ENCODE peak calls at places on chromosomes 11 and 22, in eight cellular contexts. N is mesothelial cell of epicardium, J is body of pancreas, M is left ventricle myocardium inferior, Y is kidney epithelial cell, B is esophagus squamous epithelium, Q is endothelial cell, V is spleen. E is an unnamed sample.

GRCh38 chr22:27377501-27377900 is 424.1 kb downstream of the MN1 start:
- DNase-seq in N (no peak), J (peak), M (no peak), Y (no peak), B (no peak), Q (no peak), V (no peak), E (no peak)

GRCh38 chr11:37040921-37041320 is 442.9 kb upstream of the RAG2 start:
- DNase-seq in N (no peak), J (no peak), M (no peak), Y (no peak), B (no peak), Q (no peak), V (no peak), E (no peak)

GRCh38 chr11:45079567-45079942 is 66.9 kb upstream of the PRDM11 start:
- DNase-seq in N (no peak), J (no peak), M (no peak), Y (no peak), B (no peak), Q (no peak), V (no peak), E (no peak)

GRCh38 chr22:47654922-47655451 is 892.5 kb downstream of the TBC1D22A start:
- DNase-seq in N (no peak), J (no peak), M (no peak), Y (no peak), B (no peak), Q (no peak), V (no peak), E (no peak)

GRCh38 chr22:50445071-50445879 is 29.6 kb downstream of the SBF1 start:
- DNase-seq in N (no peak), J (peak), M (no peak), Y (no peak), B (no peak), Q (no peak), V (no peak), E (peak)

GRCh38 chr22:44920183-44920582 is 89.6 kb downstream of the PHF21B start:
- DNase-seq in N (no peak), J (no peak), M (peak), Y (no peak), B (no peak), Q (no peak), V (peak), E (no peak)

GRCh38 chr11:122727101-122727929 is 71.8 kb downstream of the UBASH3B start:
- DNase-seq in N (no peak), J (no peak), M (no peak), Y (no peak), B (no peak), Q (no peak), V (no peak), E (peak)

GRCh38 chr22:47794851-47795250 is 1032.4 kb downstream of the TBC1D22A start:
- DNase-seq in N (no peak), J (no peak), M (no peak), Y (no peak), B (no peak), Q (no peak), V (peak), E (no peak)

GRCh38 chr11:46718155-46719019 is 626 bp upstream of the F2 start:
- DNase-seq in N (no peak), J (peak), M (no peak), Y (no peak), B (no peak), Q (no peak), V (no peak), E (no peak)

GRCh38 chr11:27722117-27722844 is 22.0 kb upstream of the BDNF start:
- DNase-seq in N (no peak), J (peak), M (no peak), Y (no peak), B (no peak), Q (peak), V (no peak), E (no peak)

GRCh38 chr11:27723685-27724084 is 23.4 kb upstream of the BDNF start:
- DNase-seq in N (no peak), J (no peak), M (no peak), Y (no peak), B (no peak), Q (no peak), V (no peak), E (no peak)

GRCh38 chr11:27720277-27720830 is 20.1 kb upstream of the BDNF start:
- DNase-seq in N (peak), J (peak), M (no peak), Y (no peak), B (no peak), Q (peak), V (no peak), E (no peak)

GRCh38 chr11:27721505-27722116 is 21.4 kb upstream of the BDNF start:
- DNase-seq in N (no peak), J (no peak), M (no peak), Y (no peak), B (no peak), Q (no peak), V (no peak), E (no peak)

DNA sequence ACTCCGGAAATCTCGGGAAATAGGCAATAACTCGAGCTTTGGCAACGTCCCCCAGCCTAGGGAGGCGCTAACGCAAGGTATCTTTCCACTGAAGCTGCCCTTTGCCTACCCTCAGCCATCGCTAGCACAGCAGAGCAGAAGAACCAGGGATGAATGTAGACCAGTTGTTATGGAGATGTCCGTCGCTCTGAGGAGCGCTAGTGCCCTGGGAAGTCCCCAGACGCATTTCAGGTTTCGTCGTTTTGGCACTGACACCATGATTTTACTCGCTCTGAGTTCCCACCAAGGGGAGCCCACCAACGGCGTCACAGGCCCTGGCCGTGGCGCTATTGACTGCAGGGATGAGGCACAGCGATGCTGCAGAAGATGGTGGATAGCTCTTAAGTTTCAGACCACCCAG is 22.7 kb upstream of the BDNF start:
- DNase-seq in N (no peak), J (no peak), M (no peak), Y (no peak), B (no peak), Q (no peak), V (no peak), E (no peak)
- TF ChIP-seq CTCF in N (no peak), J (no peak), M (no peak), Y (no peak), B (no peak), Q (no peak), V (no peak), E (no peak)

DNA sequence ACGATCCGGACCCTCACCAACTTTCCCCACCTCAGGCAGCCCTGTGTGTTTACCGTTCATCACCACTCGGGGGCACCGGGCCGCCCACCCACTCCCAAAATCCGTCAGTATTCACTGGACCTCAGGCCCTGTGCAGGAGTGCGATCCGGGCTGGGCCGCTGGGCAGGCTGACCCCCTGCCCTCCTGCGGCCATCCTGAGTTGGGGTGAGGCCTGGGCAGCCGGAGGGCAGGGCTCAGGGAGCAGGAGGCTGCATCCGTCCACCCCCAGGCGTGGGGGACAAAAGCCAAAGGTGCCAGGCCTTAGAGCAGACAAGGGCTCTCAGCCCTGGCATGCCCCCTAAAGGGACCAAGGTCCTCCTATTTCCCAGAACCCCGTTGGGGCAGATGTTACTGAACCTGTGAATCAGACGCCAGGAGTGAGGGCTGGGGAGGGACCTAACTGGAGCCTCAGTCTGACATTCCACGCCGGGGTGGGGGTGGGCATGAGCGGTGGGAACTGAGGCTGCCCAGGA is 16.8 kb upstream of the TMEM191C start:
- DNase-seq in N (no peak), J (no peak), M (no peak), Y (no peak), B (no peak), Q (peak), V (peak), E (no peak)
- TF ChIP-seq CTCF in N (no peak), J (no peak), M (no peak), Y (no peak), B (no peak), Q (no peak), V (no peak), E (peak)

DNA sequence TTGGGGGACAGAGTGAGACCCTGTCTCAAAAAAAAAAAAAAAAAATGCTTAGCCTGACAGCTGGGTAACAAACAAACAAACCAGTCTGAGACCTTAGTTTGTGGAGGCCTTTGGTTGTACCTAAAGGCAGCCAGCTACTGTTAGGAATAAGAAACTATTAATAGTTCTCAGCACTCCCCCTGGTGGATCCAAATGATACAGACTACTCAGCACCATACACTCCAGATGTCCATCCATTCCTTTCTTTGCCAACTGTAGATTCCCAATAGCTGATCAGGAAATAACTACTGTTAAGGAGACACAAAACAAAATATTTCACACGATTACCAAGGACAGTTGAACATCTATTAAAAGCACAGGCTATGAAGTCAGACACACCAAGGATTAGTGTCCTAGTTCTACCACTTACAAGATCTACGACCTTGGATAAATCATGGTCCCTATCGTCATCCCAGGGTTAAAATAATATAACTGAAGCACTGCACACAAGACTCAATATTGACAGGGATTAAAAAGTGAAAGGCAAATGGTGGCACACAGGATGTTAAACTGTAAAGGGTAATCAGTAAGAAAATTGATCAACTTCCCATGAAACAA is 17.2 kb downstream of the CLDN25 start:
- DNase-seq in N (no peak), J (peak), M (no peak), Y (no peak), B (no peak), Q (peak), V (no peak), E (peak)
- TF ChIP-seq CTCF in N (peak), J (peak), M (peak), Y (peak), B (peak), Q (peak), V (peak), E (peak)

GRCh38 chr11:129410561-129410960 is 34.9 kb downstream of the BARX2 start:
- DNase-seq in N (no peak), J (no peak), M (no peak), Y (no peak), B (no peak), Q (no peak), V (no peak), E (no peak)
- TF ChIP-seq CTCF in N (no peak), J (no peak), M (no peak), Y (no peak), B (no peak), Q (no peak), V (no peak), E (no peak)

GRCh38 chr11:43573233-43573632 is 107.3 kb upstream of the HSD17B12 start:
- DNase-seq in N (no peak), J (no peak), M (no peak), Y (no peak), B (no peak), Q (peak), V (no peak), E (peak)
- TF ChIP-seq CTCF in N (peak), J (peak), M (peak), Y (peak), B (peak), Q (peak), V (no peak), E (peak)

DNA sequence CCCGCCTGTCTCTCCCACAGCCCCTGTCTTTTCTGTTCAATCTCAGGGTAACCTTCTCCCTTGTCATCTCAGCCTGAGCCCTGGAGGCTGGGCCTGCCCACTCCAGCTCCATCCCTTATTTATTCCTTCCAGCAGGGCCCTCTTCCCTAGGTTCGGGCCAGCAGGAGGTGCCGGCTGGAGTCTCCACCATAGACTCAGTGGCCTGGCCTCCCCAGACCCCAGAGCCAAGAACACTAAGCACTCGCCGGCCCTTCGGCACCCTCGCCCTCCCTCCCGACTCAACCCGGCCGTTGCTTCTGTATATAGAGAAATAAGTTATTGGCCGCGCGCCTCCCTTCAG is 1.4 kb upstream of the RAB1B start:
- DNase-seq in N (no peak), J (no peak), M (no peak), Y (no peak), B (no peak), Q (no peak), V (no peak), E (no peak)
- TF ChIP-seq CTCF in N (no peak), J (no peak), M (no peak), Y (no peak), B (no peak), Q (no peak), V (no peak), E (no peak)

GRCh38 chr11:65204646-65205601 is 23.2 kb downstream of the CAPN1 start:
- DNase-seq in N (no peak), J (no peak), M (no peak), Y (no peak), B (no peak), Q (peak), V (peak), E (peak)
- TF ChIP-seq CTCF in N (peak), J (peak), M (peak), Y (peak), B (peak), Q (peak), V (peak), E (peak)